ENCODE peak calls at places on chromosomes 12 and 14, in seven cellular contexts. J is breast epithelium, H is heart left ventricle, U is testis, F is adrenal gland, S is spleen, C is transverse colon. M is an unnamed sample.

GRCh38 chr14:102323102-102323501 is 3.6 kb downstream of the ZNF839 start:
- DNase-seq in H (peak; percentile 56), F (peak; percentile 49), S (peak; percentile 68), C (peak; percentile 56), J (peak; percentile 75), U (peak; percentile 78), M (peak; percentile 86)

GRCh38 chr12:121792607-121793500 is 634 bp downstream of the RHOF start:
- DNase-seq in C (peak; percentile 61), J (no peak), F (peak; percentile 69), S (peak; percentile 93), U (no peak), H (peak; percentile 62), M (no peak)

GRCh38 chr14:102390064-102390463 is 27.3 kb downstream of the TECPR2 start:
- DNase-seq in J (no peak), H (no peak), U (no peak), F (no peak), S (no peak), C (no peak), M (no peak)

GRCh38 chr12:5439333-5439732 is 7.4 kb downstream of the NTF3 start:
- DNase-seq in J (no peak), S (no peak), C (no peak), F (no peak), U (no peak), H (no peak), M (no peak)

GRCh38 chr14:70905316-70905715 is 1.9 kb upstream of the PCNX1 start:
- DNase-seq in F (no peak), H (peak; percentile 79), S (no peak), C (peak; percentile 16), U (peak; percentile 41), J (no peak), M (no peak)

GRCh38 chr14:70808023-70808401 is 1.3 kb downstream of the MAP3K9 start:
- DNase-seq in C (peak; percentile 65), S (peak; percentile 82), F (no peak), U (no peak), J (no peak), H (no peak), M (no peak)

GRCh38 chr12:31245822-31246469 is 80.0 kb downstream of the SINHCAF start:
- DNase-seq in F (no peak), S (no peak), J (no peak), C (no peak), U (no peak), H (no peak), M (no peak)

GRCh38 chr12:41189395-41190251 is 1.5 kb downstream of the PDZRN4 start:
- DNase-seq in U (peak; percentile 46), F (no peak), C (peak; percentile 16), J (no peak), H (no peak), S (no peak), M (no peak)

GRCh38 chr12:119036878-119037493 is 55.6 kb downstream of the SRRM4 start:
- DNase-seq in F (peak; percentile 16), J (no peak), U (peak; percentile 57), H (no peak), S (no peak), C (peak; percentile 8), M (no peak)

GRCh38 chr14:51109651-51110050 is 14.7 kb upstream of the TRIM9 start:
- DNase-seq in S (no peak), F (no peak), J (no peak), U (no peak), H (no peak), C (no peak), M (no peak)
- H3K4me3 ChIP-seq in S (no peak overlapping the region), F (no peak overlapping the region), J (no peak overlapping the region), U (no peak overlapping the region), H (no peak overlapping the region), C (no peak overlapping the region), M (no peak overlapping the region)

GRCh38 chr12:11559941-11560340 is 89.5 kb upstream of the ETV6 start:
- DNase-seq in C (no peak), H (no peak), U (no peak), S (no peak), F (no peak), J (no peak), M (no peak)

GRCh38 chr12:11565752-11566151 is 83.7 kb upstream of the ETV6 start:
- DNase-seq in H (no peak), U (no peak), S (no peak), F (no peak), C (no peak), J (no peak), M (no peak)

GRCh38 chr12:11563785-11564739 is 85.4 kb upstream of the ETV6 start:
- DNase-seq in S (no peak), U (no peak), F (no peak), J (no peak), H (no peak), C (no peak), M (no peak)

GRCh38 chr12:11564984-11565651 is 84.4 kb upstream of the ETV6 start:
- DNase-seq in C (no peak), H (no peak), J (no peak), U (no peak), S (no peak), F (no peak), M (no peak)

DNA sequence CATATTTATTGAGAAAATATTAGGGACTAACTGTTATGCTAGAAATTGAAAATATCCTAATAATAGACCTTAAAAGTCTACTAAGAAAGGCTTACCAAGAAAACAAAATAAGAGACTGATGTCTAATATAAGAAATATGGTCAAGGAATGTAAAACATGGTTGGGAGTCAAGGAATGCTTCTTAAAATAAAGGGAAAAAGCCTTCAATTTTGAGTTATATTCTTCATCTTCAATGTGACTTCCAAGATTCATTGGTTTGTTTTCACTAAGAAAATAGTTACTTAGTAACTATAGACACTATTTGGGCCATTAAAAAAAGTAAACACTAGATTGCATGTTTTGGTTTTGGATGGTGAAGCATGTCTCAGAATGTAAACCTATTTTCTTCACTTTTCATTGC is 88.1 kb upstream of the ETV6 start:
- DNase-seq in H (no peak), C (no peak), F (no peak), J (no peak), S (no peak), U (no peak), M (no peak)
- H3K36me3 ChIP-seq in H (no peaks in the 10 kb centered on the region), C (no peaks in the 10 kb centered on the region), F (no peaks in the 10 kb centered on the region), J (no peaks in the 10 kb centered on the region), S (no peaks in the 10 kb centered on the region), U (no peaks in the 10 kb centered on the region), M (no peaks in the 10 kb centered on the region)

GRCh38 chr14:38208825-38209562 is 1.3 kb downstream of the SSTR1 start:
- DNase-seq in H (no peak), U (no peak), F (no peak), C (peak; percentile 83), S (peak; percentile 73), J (no peak), M (no peak)
- TF ChIP-seq POLR2A in H (no peak), U (no peak), F (no peak), C (peak; percentile 52), S (no peak), J (no peak), M (no peak)

GRCh38 chr14:51004352-51004800 is 60.1 kb upstream of the PYGL start:
- DNase-seq in C (peak; percentile 38), H (no peak), J (no peak), F (no peak), U (no peak), S (no peak), M (no peak)
- H3K4me3 ChIP-seq in C (no peak overlapping the region), H (no peak overlapping the region), J (no peak overlapping the region), F (no peak overlapping the region), U (no peak overlapping the region), S (no peak overlapping the region), M (no peak overlapping the region)

GRCh38 chr12:50788562-50788961 is 24.7 kb downstream of the ATF1 start:
- DNase-seq in F (no peak), C (no peak), H (no peak), U (no peak), S (no peak), J (no peak), M (no peak)

GRCh38 chr12:50787618-50788017 is 23.7 kb downstream of the ATF1 start:
- DNase-seq in U (no peak), C (no peak), J (no peak), S (no peak), F (no peak), H (no peak), M (no peak)

GRCh38 chr12:50786498-50787231 is 22.8 kb downstream of the ATF1 start:
- DNase-seq in H (no peak), J (no peak), U (no peak), C (no peak), F (no peak), S (no peak), M (no peak)

GRCh38 chr12:50784501-50784900 is 20.6 kb downstream of the ATF1 start:
- DNase-seq in J (no peak), C (no peak), U (no peak), F (no peak), S (no peak), H (no peak), M (no peak)

GRCh38 chr12:50785406-50785805 is 21.5 kb downstream of the ATF1 start:
- DNase-seq in H (no peak), U (no peak), J (no peak), S (no peak), F (no peak), C (no peak), M (no peak)
- H3K36me3 ChIP-seq in H (peaks cover 43% of the 10 kb centered on the region), U (no peaks in the 10 kb centered on the region), J (no peaks in the 10 kb centered on the region), S (peaks cover 82% of the 10 kb centered on the region), F (no peaks in the 10 kb centered on the region), C (peaks cover 9% of the 10 kb centered on the region), M (peaks cover 17% of the 10 kb centered on the region)

GRCh38 chr12:16100206-16100605 is 177.3 kb downstream of the SLC15A5 start:
- DNase-seq in C (no peak), U (no peak), S (no peak), H (no peak), J (no peak), F (no peak), M (no peak)

GRCh38 chr12:16094437-16094836 is 183.0 kb downstream of the SLC15A5 start:
- DNase-seq in F (no peak), U (no peak), C (no peak), S (no peak), H (no peak), J (no peak), M (no peak)

GRCh38 chr12:16095531-16096110 is 181.9 kb downstream of the SLC15A5 start:
- DNase-seq in U (no peak), C (no peak), F (no peak), H (no peak), J (no peak), S (no peak), M (no peak)

GRCh38 chr12:16093825-16094224 is 182.7 kb downstream of the DERA start:
- DNase-seq in J (no peak), U (no peak), C (no peak), F (no peak), H (no peak), S (no peak), M (no peak)

DNA sequence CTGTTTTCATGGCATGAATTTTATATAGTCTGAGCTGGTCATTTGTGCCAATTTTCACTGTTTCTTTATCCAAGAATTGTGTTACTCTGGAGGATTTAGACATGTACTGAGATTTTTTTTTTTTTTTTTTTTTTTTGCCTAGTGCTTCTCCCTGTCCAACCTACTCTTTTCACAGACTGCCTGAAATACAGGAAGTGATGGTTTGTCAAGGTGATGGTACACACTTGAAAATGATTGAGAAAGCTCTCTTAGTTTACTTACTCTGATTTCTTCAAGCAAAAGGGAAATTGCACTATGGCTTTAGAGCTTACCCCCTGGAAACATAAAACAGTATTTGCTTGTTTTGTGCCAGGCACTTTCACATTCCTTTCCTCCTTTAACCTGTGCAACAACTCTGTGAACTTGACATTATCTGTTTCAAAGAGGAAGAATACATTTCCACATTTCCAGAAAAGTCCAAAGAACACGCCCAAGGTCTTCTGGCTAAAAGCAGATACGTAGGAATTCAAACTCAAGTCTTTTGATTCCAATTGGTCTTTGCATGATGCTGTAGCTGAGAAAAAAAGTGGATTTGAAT is 181.1 kb downstream of the SLC15A5 start:
- DNase-seq in C (no peak), H (no peak), U (no peak), F (no peak), S (no peak), J (no peak), M (no peak)
- TF ChIP-seq POLR2A in C (no peak), H (no peak), U (no peak), F (no peak), S (no peak), J (no peak), M (no peak)

M was measured in suprapubic skin.